ENCODE peak calls at places on chromosomes 6 and 20, in seven cellular contexts. D is adrenal gland, H is stomach, B is suprapubic skin, F is tibial nerve, P is HepG2, T is uterus. Z is an unnamed sample.

GRCh38 chr6:28695671-28696537 is 170.2 kb downstream of the GPX5 start:
- DNase-seq in D (no peak), H (no peak), B (no peak), F (no peak), P (no peak), T (no peak), Z (no peak)

GRCh38 chr6:53322188-53323029 is 26.3 kb downstream of the ELOVL5 start:
- DNase-seq in D (no peak), H (no peak), B (no peak), F (no peak), P (no peak), T (no peak), Z (no peak)

GRCh38 chr20:5000263-5001173 is 792 bp downstream of the SLC23A2 start:
- DNase-seq in D (peak; percentile 91), H (peak; percentile 26), B (peak; percentile 70), F (peak; percentile 34), P (peak; percentile 54), T (peak; percentile 35), Z (peak; percentile 88)

GRCh38 chr6:19209202-19209601 is 628.0 kb upstream of the ID4 start:
- DNase-seq in D (no peak), H (no peak), B (no peak), F (no peak), P (no peak), T (no peak), Z (no peak)

GRCh38 chr6:33049323-33049722 is 24.1 kb downstream of the HLA-DPA1 start:
- DNase-seq in D (no peak), H (no peak), B (no peak), F (no peak), P (no peak), T (no peak), Z (no peak)

GRCh38 chr6:14722001-14722567 is 523.8 kb upstream of the JARID2 start:
- DNase-seq in D (no peak), H (no peak), B (no peak), F (no peak), P (no peak), T (no peak), Z (no peak)

GRCh38 chr20:1185781-1186334 is 1.1 kb upstream of the TMEM74B start:
- DNase-seq in D (peak; percentile 56), H (peak; percentile 49), B (no peak), F (no peak), P (peak; percentile 63), T (no peak), Z (peak; percentile 87)

GRCh38 chr20:10453241-10453640 is 18.1 kb downstream of the SLX4IP start:
- DNase-seq in D (no peak), H (no peak), B (no peak), F (no peak), P (no peak), T (no peak), Z (no peak)

GRCh38 chr6:30102701-30103629 is 9.9 kb downstream of the TRIM31 start:
- DNase-seq in D (peak; percentile 94), H (peak; percentile 93), B (peak; percentile 93), F (peak; percentile 87), P (peak; percentile 90), T (peak; percentile 91), Z (no peak)

GRCh38 chr20:33679758-33680485 is 5.7 kb upstream of the NECAB3 start:
- DNase-seq in D (peak; percentile 42), H (no peak), B (no peak), F (no peak), P (no peak), T (no peak), Z (no peak)

GRCh38 chr6:111976169-111976568 is 77.7 kb upstream of the CCN6 start:
- DNase-seq in D (no peak), H (no peak), B (no peak), F (no peak), P (no peak), T (no peak), Z (no peak)

GRCh38 chr6:142943746-142944125 is 1.2 kb downstream of the HIVEP2 start:
- DNase-seq in D (no peak), H (no peak), B (peak; percentile 65), F (no peak), P (peak; percentile 38), T (peak; percentile 19), Z (no peak)

GRCh38 chr6:142945071-142945445 is at the start of gene HIVEP2:
- DNase-seq in D (peak; percentile 93), H (peak; percentile 88), B (peak; percentile 95), F (peak; percentile 78), P (peak; percentile 78), T (peak; percentile 91), Z (peak; percentile 96)

GRCh38 chr6:142942805-142943227 is 2.2 kb downstream of the HIVEP2 start:
- DNase-seq in D (no peak), H (no peak), B (no peak), F (no peak), P (peak; percentile 64), T (no peak), Z (no peak)

GRCh38 chr6:142945446-142946180 is 637 bp upstream of the HIVEP2 start:
- DNase-seq in D (no peak), H (peak; percentile 49), B (peak; percentile 81), F (peak; percentile 24), P (no peak), T (peak; percentile 66), Z (no peak)

GRCh38 chr6:142944126-142945066 is 580 bp downstream of the HIVEP2 start:
- DNase-seq in D (peak; percentile 94), H (peak; percentile 84), B (peak; percentile 95), F (peak; percentile 78), P (peak; percentile 79), T (peak; percentile 88), Z (peak; percentile 91)
- TF ChIP-seq POLR2A in D (peak; percentile 91), H (no peak), B (no peak), F (peak; percentile 40), P (peak; percentile 78), T (peak; percentile 31), Z (no peak)

GRCh38 chr6:123806561-123806960 is 2.9 kb downstream of the NKAIN2 start:
- DNase-seq in D (no peak), H (no peak), B (no peak), F (no peak), P (no peak), T (no peak), Z (no peak)
- H3K27me3 ChIP-seq in D (peaks cover 46% of the 10 kb centered on the region), H (no peaks in the 10 kb centered on the region), B (peaks cover 60% of the 10 kb centered on the region), F (peaks cover 11% of the 10 kb centered on the region), P (peaks cover 24% of the 10 kb centered on the region), T (peaks cover 28% of the 10 kb centered on the region), Z (peaks cover 12% of the 10 kb centered on the region)

DNA sequence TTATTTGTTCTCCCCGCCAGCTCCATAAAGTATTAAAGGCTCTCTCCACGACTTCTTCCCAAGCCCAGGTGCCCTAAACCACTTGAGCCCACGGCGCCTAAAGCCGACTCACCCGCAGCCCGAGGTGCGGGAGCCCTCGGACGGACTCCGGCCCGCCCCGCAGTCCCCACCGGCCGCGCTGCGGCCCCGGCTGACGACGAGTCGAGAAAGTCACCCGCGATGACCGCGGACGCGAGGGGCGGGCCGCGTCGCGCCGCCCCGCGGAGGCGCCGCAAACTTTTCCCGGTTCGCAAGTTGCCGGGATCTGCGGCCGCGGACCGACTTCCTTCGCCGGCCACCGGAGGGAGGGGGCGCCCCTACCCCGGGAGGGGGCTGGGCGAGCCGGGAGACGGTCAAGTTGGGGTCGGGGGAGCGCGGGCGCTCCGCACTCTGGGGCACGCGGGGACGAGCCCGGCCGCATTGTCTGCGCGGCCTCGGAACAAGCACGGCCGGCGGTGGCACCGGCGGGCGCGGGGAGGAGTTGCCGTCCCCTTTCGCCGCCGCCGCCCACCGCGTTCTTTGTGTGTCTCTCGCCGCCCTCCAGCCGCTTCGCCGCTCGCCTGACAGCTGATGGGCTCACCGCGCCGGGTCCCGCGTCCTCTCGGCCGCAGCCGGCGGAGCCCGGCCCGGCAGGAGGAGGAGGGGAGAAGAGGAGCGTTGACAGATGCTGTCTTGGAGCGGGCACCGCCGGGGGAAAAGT is 131.5 kb downstream of the OGFRL1 start:
- DNase-seq in D (peak; percentile 44), H (peak; percentile 61), B (peak; percentile 69), F (peak; percentile 15), P (no peak), T (peak; percentile 21), Z (peak; percentile 93)
- TF ChIP-seq POLR2A in D (no peak), H (no peak), B (no peak), F (no peak), P (no peak), T (peak; percentile 37), Z (no peak)

DNA sequence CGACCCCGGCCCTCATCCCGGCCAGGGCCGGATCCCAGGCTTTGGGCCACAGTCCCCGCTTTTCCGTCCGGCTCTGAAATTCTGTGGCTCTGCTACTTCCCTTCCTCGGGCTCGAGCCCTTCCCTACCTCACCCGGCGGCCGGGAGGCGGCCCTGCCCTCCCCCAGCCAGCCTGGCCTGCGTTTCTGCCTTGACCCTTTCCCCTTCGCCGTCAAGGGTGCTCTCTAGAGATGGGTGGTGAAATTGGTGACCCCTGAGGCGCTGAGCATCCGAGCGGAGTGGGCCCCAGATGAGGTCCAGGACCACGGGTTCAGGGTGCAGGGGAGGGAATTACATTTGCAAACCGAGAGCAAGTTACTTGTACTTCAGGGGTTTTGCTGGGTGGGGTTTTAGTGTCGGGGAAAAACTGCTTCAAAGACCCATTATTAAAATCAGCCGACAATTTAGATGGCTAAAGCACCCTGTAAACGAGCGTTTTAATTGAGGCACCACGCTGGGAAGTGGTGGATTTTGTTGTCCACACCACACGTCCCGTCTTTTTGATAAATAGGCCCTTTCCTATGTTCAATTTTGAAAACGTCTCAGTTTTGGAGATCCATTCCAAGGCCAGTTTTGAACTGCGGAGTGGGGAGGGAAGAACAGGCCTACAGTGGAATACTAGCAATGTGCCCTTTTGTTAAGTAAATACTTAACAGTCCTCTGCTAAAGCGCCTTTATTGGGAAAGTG is 9.9 kb downstream of the TFAP2A start:
- DNase-seq in D (no peak), H (no peak), B (no peak), F (no peak), P (no peak), T (no peak), Z (peak; percentile 81)
- H3K27me3 ChIP-seq in D (peaks cover 29% of the 10 kb centered on the region), H (peaks cover 8% of the 10 kb centered on the region), B (peaks cover 41% of the 10 kb centered on the region), F (peaks cover 55% of the 10 kb centered on the region), P (peaks cover 68% of the 10 kb centered on the region), T (peaks cover 45% of the 10 kb centered on the region), Z (peaks cover 28% of the 10 kb centered on the region)

DNA sequence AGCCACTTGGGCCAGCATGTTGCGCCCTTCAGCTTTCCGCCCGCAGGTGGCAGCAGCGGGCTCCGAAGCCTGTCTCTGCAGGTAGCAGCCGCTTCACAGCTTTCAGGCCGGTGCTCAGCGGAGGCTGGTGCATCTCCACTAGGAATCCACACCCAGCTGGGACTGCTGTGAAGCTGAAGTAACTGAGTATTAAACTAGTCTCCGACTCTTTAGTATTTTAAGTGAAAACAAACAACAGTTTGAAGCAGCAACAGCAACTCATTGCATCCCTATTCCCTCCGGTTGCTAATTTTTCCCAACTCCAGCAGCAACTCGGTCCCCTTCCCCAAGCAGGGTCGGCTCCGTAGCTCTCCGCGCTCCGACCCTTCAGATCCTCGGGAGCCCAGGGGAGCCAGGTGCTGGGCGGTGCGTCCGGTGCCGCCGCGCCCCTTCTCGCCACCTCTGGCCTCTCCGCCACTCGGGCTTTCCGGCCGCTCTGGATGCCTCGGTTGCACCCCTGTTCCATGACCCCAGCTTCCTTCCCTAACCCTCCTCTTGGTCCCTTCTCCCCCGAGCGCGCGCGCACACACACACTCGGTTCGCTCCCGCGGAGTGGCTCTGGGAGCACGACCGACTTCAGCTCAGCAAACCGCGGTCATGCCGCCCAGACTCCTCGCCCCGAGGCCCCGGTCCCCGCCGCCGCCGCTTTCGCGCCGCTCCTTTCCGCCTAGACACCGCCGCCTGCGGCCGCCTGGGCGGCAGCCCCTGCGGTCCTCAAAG is 789 bp upstream of the NKAIN2 start:
- DNase-seq in D (peak; percentile 78), H (peak; percentile 77), B (peak; percentile 70), F (peak; percentile 70), P (peak; percentile 57), T (peak; percentile 23), Z (peak; percentile 95)
- TF ChIP-seq POLR2A in D (no peak), H (no peak), B (no peak), F (no peak), P (no peak), T (no peak), Z (no peak)

GRCh38 chr20:19288061-19288460 is 75.6 kb downstream of the SLC24A3 start:
- DNase-seq in D (no peak), H (no peak), B (no peak), F (no peak), P (no peak), T (no peak), Z (no peak)
- H3K27me3 ChIP-seq in D (no peaks in the 10 kb centered on the region), H (no peaks in the 10 kb centered on the region), B (no peaks in the 10 kb centered on the region), F (no peaks in the 10 kb centered on the region), P (no peaks in the 10 kb centered on the region), T (no peaks in the 10 kb centered on the region), Z (no peaks in the 10 kb centered on the region)